ENCODE peak calls at places on chromosomes 16 and 17, in nine cellular contexts. N, T, E, O, Q, F, V, I and X are unnamed samples.

GRCh38 chr17:58643147-58643546 is 48.7 kb downstream of the TEX14 start:
- DNase-seq in F (peak; percentile 38), Q (no peak), V (no peak), T (no peak), I (no peak), E (no peak), O (no peak), N (no peak), X (no peak)

GRCh38 chr17:16214190-16215001 is 938 bp downstream of the NCOR1 start:
- DNase-seq in E (no peak), F (no peak), O (no peak), T (no peak), V (no peak), Q (no peak), N (peak; percentile 49), I (no peak), X (no peak)

GRCh38 chr17:17728550-17729251 is 47.4 kb downstream of the RAI1 start:
- DNase-seq in Q (no peak), F (no peak), I (no peak), E (no peak), O (no peak), T (no peak), V (no peak), N (no peak), X (no peak)

GRCh38 chr17:77319211-77320031 is 178.7 kb downstream of the SEC14L1 start:
- DNase-seq in I (no peak), T (peak; percentile 72), O (peak; percentile 30), N (peak; percentile 27), V (no peak), F (peak; percentile 95), Q (no peak), E (peak; percentile 94), X (peak; percentile 57)

GRCh38 chr16:51607202-51607756 is 456.2 kb upstream of the SALL1 start:
- DNase-seq in Q (peak; percentile 11), T (no peak), O (no peak), E (no peak), N (no peak), I (no peak), F (no peak), V (no peak), X (no peak)

GRCh38 chr17:32878211-32878610 is 1.3 kb upstream of the MYO1D start:
- DNase-seq in Q (no peak), T (peak; percentile 53), V (no peak), N (no peak), O (no peak), E (no peak), F (no peak), I (no peak), X (peak; percentile 44)

GRCh38 chr17:31537558-31537957 is 146.1 kb downstream of the RAB11FIP4 start:
- DNase-seq in E (no peak), I (no peak), V (no peak), O (no peak), Q (no peak), F (no peak), T (no peak), N (no peak), X (no peak)

GRCh38 chr17:79019631-79020584 is 4.1 kb upstream of the C1QTNF1 start:
- DNase-seq in F (peak; percentile 58), T (peak; percentile 58), V (peak; percentile 57), Q (peak; percentile 83), E (no peak), N (peak; percentile 42), O (no peak), I (peak; percentile 51), X (no peak)

GRCh38 chr17:45908460-45908859 is 14.1 kb downstream of the MAPT start:
- DNase-seq in F (no peak), V (no peak), I (no peak), E (no peak), Q (no peak), N (no peak), O (no peak), T (no peak), X (no peak)

GRCh38 chr16:78028018-78028417 is 5.7 kb downstream of the CLEC3A start:
- DNase-seq in T (no peak), E (no peak), N (no peak), V (no peak), Q (no peak), F (no peak), O (no peak), I (no peak), X (no peak)

GRCh38 chr17:73357318-73357717 is 45.5 kb upstream of the CDC42EP4 start:
- DNase-seq in T (no peak), E (peak; percentile 46), I (no peak), F (no peak), N (no peak), O (no peak), V (no peak), Q (no peak), X (no peak)

GRCh38 chr17:29143894-29144293 is 36.3 kb downstream of the MYO18A start:
- DNase-seq in I (no peak), O (no peak), V (no peak), Q (peak; percentile 49), F (no peak), E (no peak), N (no peak), T (no peak), X (no peak)

GRCh38 chr16:29811170-29811895 is 660 bp upstream of the PRRT2 start:
- DNase-seq in E (peak; percentile 98), Q (peak; percentile 93), F (peak; percentile 96), V (peak; percentile 62), N (peak; percentile 48), O (peak; percentile 98), I (peak; percentile 96), T (peak; percentile 97), X (peak; percentile 97)

GRCh38 chr17:66580178-66580577 is 254.7 kb upstream of the CACNG5 start:
- DNase-seq in I (no peak), N (no peak), T (no peak), V (no peak), F (no peak), Q (no peak), O (peak; percentile 28), E (no peak), X (no peak)

GRCh38 chr17:6240001-6240400 is 169.8 kb downstream of the WSCD1 start:
- DNase-seq in Q (no peak), V (no peak), T (no peak), E (no peak), O (no peak), N (no peak), F (no peak), I (no peak), X (no peak)

GRCh38 chr16:65305588-65305987 is 183.7 kb upstream of the CDH11 start:
- DNase-seq in Q (no peak), F (no peak), V (no peak), I (no peak), T (no peak), O (no peak), E (no peak), N (no peak), X (no peak)

GRCh38 chr17:68437979-68438877 is 19.1 kb downstream of the WIPI1 start:
- DNase-seq in E (peak; percentile 78), F (peak; percentile 56), Q (no peak), T (no peak), O (no peak), I (no peak), V (peak; percentile 45), N (peak; percentile 49), X (no peak)

GRCh38 chr17:59763861-59764260 is 56.4 kb downstream of the VMP1 start:
- DNase-seq in V (no peak), F (peak; percentile 47), E (no peak), Q (no peak), N (no peak), O (no peak), I (no peak), T (no peak), X (no peak)

GRCh38 chr16:81210807-81211206 is 27.7 kb upstream of the BCO1 start:
- DNase-seq in Q (peak; percentile 55), E (no peak), F (no peak), V (no peak), I (no peak), T (no peak), N (no peak), O (no peak), X (no peak)

GRCh38 chr17:77914440-77915254 is 43.9 kb upstream of the TNRC6C start:
- DNase-seq in N (no peak), F (peak; percentile 56), T (no peak), I (no peak), V (no peak), Q (peak; percentile 30), E (no peak), O (peak; percentile 67), X (no peak)